ENCODE peak calls at places on chromosome 13, in seven cellular contexts. One of them, this sample, is unnamed.

GRCh38 chr13:109160357-109160756 is 530.9 kb downstream of the MYO16 start:
- DNase-seq in EL: no peak
- DNase-seq in heart left ventricle: no peak
- DNase-seq in fibroblast of the aortic adventitia: no peak
- DNase-seq in caudate nucleus: no peak
- DNase-seq in mucosa of gallbladder: no peak
- DNase-seq in kidney tubule cell: peak
- DNase-seq in this sample: no peak

GRCh38 chr13:42039946-42040729 is 8.3 kb upstream of the DGKH start:
- DNase-seq in heart left ventricle: peak
- DNase-seq in EL: peak
- DNase-seq in caudate nucleus: no peak
- DNase-seq in mucosa of gallbladder: peak
- DNase-seq in fibroblast of the aortic adventitia: peak
- DNase-seq in kidney tubule cell: peak
- DNase-seq in this sample: no peak

GRCh38 chr13:59543418-59543817 is 620.3 kb downstream of the DIAPH3 start:
- DNase-seq in kidney tubule cell: no peak
- DNase-seq in caudate nucleus: no peak
- DNase-seq in heart left ventricle: no peak
- DNase-seq in EL: no peak
- DNase-seq in fibroblast of the aortic adventitia: no peak
- DNase-seq in mucosa of gallbladder: no peak
- DNase-seq in this sample: no peak

GRCh38 chr13:48303331-48304131 is at the start of gene RB1:
- DNase-seq in heart left ventricle: peak
- DNase-seq in EL: peak
- DNase-seq in mucosa of gallbladder: peak
- DNase-seq in caudate nucleus: no peak
- DNase-seq in fibroblast of the aortic adventitia: peak
- DNase-seq in kidney tubule cell: peak
- DNase-seq in this sample: no peak

GRCh38 chr13:110179116-110179857 is 127.7 kb downstream of the COL4A1 start:
- DNase-seq in fibroblast of the aortic adventitia: no peak
- DNase-seq in mucosa of gallbladder: no peak
- DNase-seq in kidney tubule cell: no peak
- DNase-seq in caudate nucleus: no peak
- DNase-seq in EL: no peak
- DNase-seq in heart left ventricle: no peak
- DNase-seq in this sample: no peak

GRCh38 chr13:95540848-95541247 is 11.7 kb upstream of the CLDN10 start:
- DNase-seq in mucosa of gallbladder: no peak
- DNase-seq in caudate nucleus: no peak
- DNase-seq in heart left ventricle: peak
- DNase-seq in kidney tubule cell: peak
- DNase-seq in fibroblast of the aortic adventitia: no peak
- DNase-seq in EL: no peak
- DNase-seq in this sample: no peak

GRCh38 chr13:49679244-49679643 is 12.0 kb downstream of the EBPL start:
- DNase-seq in kidney tubule cell: peak
- DNase-seq in EL: no peak
- DNase-seq in caudate nucleus: no peak
- DNase-seq in heart left ventricle: no peak
- DNase-seq in fibroblast of the aortic adventitia: peak
- DNase-seq in mucosa of gallbladder: no peak
- DNase-seq in this sample: no peak

GRCh38 chr13:35917942-35918645 is 213.1 kb downstream of the DCLK1 start:
- DNase-seq in caudate nucleus: no peak
- DNase-seq in heart left ventricle: no peak
- DNase-seq in fibroblast of the aortic adventitia: peak
- DNase-seq in EL: no peak
- DNase-seq in mucosa of gallbladder: no peak
- DNase-seq in kidney tubule cell: peak
- DNase-seq in this sample: no peak

GRCh38 chr13:34413538-34414210 is 528.4 kb upstream of the NBEA start:
- DNase-seq in EL: no peak
- DNase-seq in kidney tubule cell: peak
- DNase-seq in heart left ventricle: no peak
- DNase-seq in caudate nucleus: no peak
- DNase-seq in fibroblast of the aortic adventitia: no peak
- DNase-seq in mucosa of gallbladder: no peak
- DNase-seq in this sample: no peak

GRCh38 chr13:93535256-93535655 is 308.6 kb downstream of the GPC6 start:
- DNase-seq in kidney tubule cell: peak
- DNase-seq in fibroblast of the aortic adventitia: peak
- DNase-seq in EL: peak
- DNase-seq in caudate nucleus: no peak
- DNase-seq in mucosa of gallbladder: no peak
- DNase-seq in heart left ventricle: no peak
- DNase-seq in this sample: no peak

GRCh38 chr13:49533586-49534269 is 38.0 kb downstream of the PHF11 start:
- DNase-seq in heart left ventricle: no peak
- DNase-seq in mucosa of gallbladder: no peak
- DNase-seq in fibroblast of the aortic adventitia: no peak
- DNase-seq in caudate nucleus: no peak
- DNase-seq in EL: no peak
- DNase-seq in kidney tubule cell: no peak
- DNase-seq in this sample: no peak

GRCh38 chr13:41746259-41746658 is 214.7 kb downstream of the VWA8 start:
- DNase-seq in heart left ventricle: no peak
- DNase-seq in EL: peak
- DNase-seq in mucosa of gallbladder: no peak
- DNase-seq in caudate nucleus: no peak
- DNase-seq in fibroblast of the aortic adventitia: peak
- DNase-seq in kidney tubule cell: peak
- DNase-seq in this sample: no peak

This sample was measured in NCI-H1436 treated with DMSO at 0.1 percent for 48 hours.